ENCODE peak calls at places on chromosomes 3 and 15, in six cellular contexts. R, D, X, Q, T and C are unnamed samples.

GRCh38 chr3:15269091-15269989 is 63.0 kb downstream of the SH3BP5 start:
- DNase-seq in Q (peak), R (peak), T (peak), D (peak), X (peak), C (peak)

GRCh38 chr3:157502916-157503620 is at the start of gene VEPH1:
- DNase-seq in R (no peak), D (peak), Q (no peak), T (peak), X (no peak), C (no peak)

GRCh38 chr3:23884481-23884880 is 32.3 kb downstream of the NKIRAS1 start:
- DNase-seq in D (no peak), T (peak), R (no peak), X (no peak), Q (no peak), C (no peak)

GRCh38 chr3:117011687-117012250 is 302.2 kb downstream of the TUSC7 start:
- DNase-seq in Q (no peak), T (no peak), D (no peak), R (no peak), X (no peak), C (no peak)

GRCh38 chr15:62663547-62663946 is 379.0 kb upstream of the TPM1 start:
- DNase-seq in T (no peak), X (no peak), Q (no peak), D (no peak), R (no peak), C (no peak)

GRCh38 chr15:82851981-82852511 is 42.6 kb downstream of the WHAMM start:
- DNase-seq in R (peak), Q (no peak), T (no peak), X (no peak), D (peak), C (no peak)

GRCh38 chr3:120477826-120478225 is 27.0 kb upstream of the FSTL1 start:
- DNase-seq in D (no peak), R (no peak), Q (no peak), X (no peak), T (no peak), C (no peak)

GRCh38 chr15:68644088-68644904 is 65.5 kb downstream of the CORO2B start:
- DNase-seq in D (peak), R (peak), T (peak), X (peak), Q (peak), C (no peak)

GRCh38 chr3:71183544-71183943 is 400.0 kb downstream of the FOXP1 start:
- DNase-seq in Q (no peak), R (no peak), X (no peak), T (no peak), D (no peak), C (no peak)

GRCh38 chr3:5618170-5618569 is 430.7 kb downstream of the EDEM1 start:
- DNase-seq in T (no peak), D (no peak), Q (no peak), R (no peak), X (no peak), C (no peak)

GRCh38 chr3:152737021-152737908 is 97.7 kb upstream of the P2RY1 start:
- DNase-seq in R (peak), T (peak), X (no peak), D (peak), Q (peak), C (no peak)

GRCh38 chr15:101351736-101352135 is 56.7 kb upstream of the SNRPA1 start:
- DNase-seq in X (no peak), Q (no peak), D (no peak), T (no peak), R (no peak), C (no peak)

GRCh38 chr3:172140499-172141391 is 101.4 kb downstream of the FNDC3B start:
- DNase-seq in Q (no peak), X (no peak), R (peak), T (peak), D (peak), C (no peak)

GRCh38 chr3:133455281-133455680 is 55.4 kb downstream of the BFSP2 start:
- DNase-seq in Q (no peak), D (no peak), T (no peak), R (no peak), X (no peak), C (no peak)

GRCh38 chr15:74443100-74443909 is 9.5 kb upstream of the SEMA7A start:
- DNase-seq in X (peak), D (peak), Q (no peak), R (peak), T (no peak), C (no peak)

GRCh38 chr3:168574455-168575158 is 478.9 kb upstream of the GOLIM4 start:
- DNase-seq in Q (no peak), T (no peak), X (no peak), R (no peak), D (no peak), C (no peak)

GRCh38 chr3:72155391-72156064 is 370.6 kb upstream of the PROK2 start:
- DNase-seq in Q (no peak), T (peak), D (peak), X (peak), R (peak), C (no peak)

GRCh38 chr3:186099178-186099577 is 9.7 kb downstream of the ETV5 start:
- DNase-seq in X (no peak), D (peak), R (no peak), T (no peak), Q (no peak), C (no peak)

GRCh38 chr3:28799084-28799483 is 450.5 kb upstream of the AZI2 start:
- DNase-seq in D (peak), Q (peak), X (no peak), R (no peak), T (peak), C (no peak)

GRCh38 chr3:50592568-50592967 is 19.0 kb downstream of the CISH start:
- DNase-seq in X (no peak), Q (no peak), R (no peak), D (no peak), T (no peak), C (no peak)

GRCh38 chr15:85404156-85404921 is 23.9 kb downstream of the AKAP13 start:
- DNase-seq in T (no peak), R (no peak), D (no peak), Q (no peak), X (no peak), C (no peak)

GRCh38 chr15:92023971-92024370 is 170.5 kb downstream of the SLCO3A1 start:
- DNase-seq in R (no peak), D (no peak), T (no peak), X (no peak), Q (no peak), C (no peak)

GRCh38 chr3:187978433-187979011 is 175.4 kb upstream of the LPP start:
- DNase-seq in T (no peak), X (no peak), Q (no peak), D (peak), R (no peak), C (no peak)

GRCh38 chr3:172339892-172340291 is 108.4 kb downstream of the GHSR start:
- DNase-seq in T (no peak), X (no peak), R (no peak), D (no peak), Q (no peak), C (no peak)

GRCh38 chr15:43441316-43441715 is 51.6 kb downstream of the TP53BP1 start:
- DNase-seq in R (no peak), Q (no peak), D (peak), T (peak), X (no peak), C (no peak)

GRCh38 chr3:119349353-119349752 is 55.2 kb downstream of the ARHGAP31 start:
- DNase-seq in T (no peak), R (no peak), X (no peak), Q (no peak), D (no peak), C (no peak)

GRCh38 chr3:160126761-160127160 is 98.5 kb upstream of the C3orf80 start:
- DNase-seq in Q (no peak), X (no peak), R (no peak), D (no peak), T (no peak), C (no peak)

GRCh38 chr3:59235221-59236012 is 185.6 kb upstream of the CFAP20DC start:
- DNase-seq in D (no peak), X (no peak), Q (no peak), R (no peak), T (no peak), C (no peak)

GRCh38 chr3:17901893-17902292 is 159.5 kb upstream of the TBC1D5 start:
- DNase-seq in R (no peak), D (no peak), X (no peak), T (no peak), Q (no peak), C (no peak)

GRCh38 chr3:158057666-158058065 is 48.6 kb downstream of the SHOX2 start:
- DNase-seq in X (no peak), T (no peak), Q (no peak), D (no peak), R (no peak), C (no peak)

GRCh38 chr3:194367992-194368841 is 1.3 kb downstream of the LRRC15 start:
- DNase-seq in X (no peak), D (peak), Q (no peak), T (no peak), R (no peak), C (no peak)

GRCh38 chr3:15982667-15983145 is 184.9 kb upstream of the ANKRD28 start:
- DNase-seq in X (no peak), T (no peak), R (no peak), Q (peak), D (peak), C (no peak)

GRCh38 chr3:162295323-162295983 is 798.8 kb downstream of the OTOL1 start:
- DNase-seq in D (peak), R (no peak), X (no peak), T (peak), Q (peak), C (no peak)

GRCh38 chr3:136955813-136956212 is 2.0 kb upstream of the IL20RB start:
- DNase-seq in D (peak), R (no peak), Q (peak), T (peak), X (no peak), C (no peak)

GRCh38 chr15:58921267-58921666 is 12.2 kb downstream of the SLTM start:
- DNase-seq in D (peak), X (no peak), R (no peak), Q (no peak), T (no peak), C (no peak)

GRCh38 chr3:152902141-152902669 is 67.3 kb downstream of the P2RY1 start:
- DNase-seq in D (no peak), Q (no peak), X (no peak), T (no peak), R (no peak), C (no peak)

GRCh38 chr3:25433868-25434267 is 5.8 kb downstream of the RARB start:
- DNase-seq in X (no peak), D (peak), Q (no peak), T (peak), R (no peak), C (no peak)

GRCh38 chr3:16205156-16205870 is 30.8 kb downstream of the GALNT15 start:
- DNase-seq in D (peak), R (no peak), Q (no peak), X (no peak), T (no peak), C (no peak)

GRCh38 chr15:29968099-29968892 is 114.5 kb upstream of the GOLGA8J start:
- DNase-seq in X (peak), T (peak), R (no peak), Q (no peak), D (no peak), C (no peak)
- H3K4me3 ChIP-seq in X (peak), T (peak), R (peak), Q (no peak), D (peak), C (peak)

GRCh38 chr15:84033793-84034553 is 201.6 kb upstream of the GOLGA6L4 start:
- DNase-seq in R (no peak), T (no peak), X (no peak), D (peak), Q (no peak), C (no peak)

GRCh38 chr15:84034831-84035753 is 200.5 kb upstream of the GOLGA6L4 start:
- DNase-seq in Q (peak), X (no peak), R (no peak), T (peak), D (peak), C (no peak)
- TF ChIP-seq CTCF in Q (peak), X (peak), R (peak), T (peak), D (peak), C (peak)

GRCh38 chr3:141486735-141487418 is at the start of gene RASA2:
- DNase-seq in Q (peak), D (peak), X (peak), T (peak), R (peak), C (no peak)

GRCh38 chr3:141486416-141486734 is 452 bp upstream of the RASA2 start:
- DNase-seq in X (no peak), T (no peak), D (peak), R (no peak), Q (no peak), C (no peak)

GRCh38 chr3:141489184-141489583 is 2.4 kb downstream of the RASA2 start:
- DNase-seq in T (no peak), D (no peak), Q (no peak), X (no peak), R (no peak), C (no peak)

GRCh38 chr3:141485578-141486415 is 1.0 kb upstream of the RASA2 start:
- DNase-seq in D (peak), X (no peak), Q (peak), T (peak), R (no peak), C (no peak)

DNA sequence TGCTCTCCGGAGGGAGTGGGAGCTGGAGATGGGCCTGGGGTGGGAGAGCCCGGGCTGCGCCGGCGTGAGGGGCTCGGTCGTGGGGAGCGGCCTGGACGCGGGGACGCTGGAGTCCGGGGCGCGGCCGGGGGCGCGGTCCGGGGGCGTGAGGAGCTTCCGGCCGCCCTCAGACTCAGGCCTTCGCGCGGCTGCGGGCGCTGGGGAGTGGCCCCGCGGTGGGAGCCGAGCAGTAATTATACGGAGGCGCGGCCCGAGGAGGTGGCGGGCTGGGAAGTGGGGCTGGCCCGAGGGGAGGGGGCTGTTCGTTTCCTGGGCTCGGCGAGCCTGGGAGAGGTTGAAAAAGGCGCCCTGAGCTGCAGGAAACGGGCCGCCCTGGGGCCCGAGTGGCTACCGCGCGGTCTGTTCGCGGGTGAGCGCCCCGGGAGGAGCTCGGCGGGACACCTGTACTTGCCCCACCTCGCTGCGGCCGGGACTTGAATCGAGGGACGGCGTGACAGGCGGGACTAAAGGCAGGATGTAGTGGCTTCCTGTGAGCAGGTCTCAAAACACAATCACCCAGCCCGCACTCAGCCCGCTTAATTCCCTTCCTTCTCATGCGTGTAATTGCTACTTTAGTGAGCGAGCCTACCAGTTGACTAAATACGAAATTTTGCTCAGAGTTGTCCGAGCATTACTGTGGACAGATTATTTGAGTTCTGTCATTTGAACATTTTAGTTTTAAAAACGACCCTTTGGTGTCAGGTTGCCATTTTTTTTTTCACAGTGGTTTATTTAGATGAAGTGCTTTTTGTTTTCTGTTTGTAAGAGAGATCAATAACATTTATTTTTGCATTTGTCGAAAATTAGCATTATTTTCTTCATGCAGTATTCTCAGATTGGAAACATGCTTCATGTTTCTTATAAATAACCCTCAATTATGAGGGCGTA is 855 bp downstream of the RASA2 start:
- DNase-seq in X (peak), Q (peak), R (peak), T (peak), D (peak), C (peak)
- TF ChIP-seq POLR2A in X (no peak), Q (no peak), R (no peak), T (peak), D (no peak), C (no peak)

DNA sequence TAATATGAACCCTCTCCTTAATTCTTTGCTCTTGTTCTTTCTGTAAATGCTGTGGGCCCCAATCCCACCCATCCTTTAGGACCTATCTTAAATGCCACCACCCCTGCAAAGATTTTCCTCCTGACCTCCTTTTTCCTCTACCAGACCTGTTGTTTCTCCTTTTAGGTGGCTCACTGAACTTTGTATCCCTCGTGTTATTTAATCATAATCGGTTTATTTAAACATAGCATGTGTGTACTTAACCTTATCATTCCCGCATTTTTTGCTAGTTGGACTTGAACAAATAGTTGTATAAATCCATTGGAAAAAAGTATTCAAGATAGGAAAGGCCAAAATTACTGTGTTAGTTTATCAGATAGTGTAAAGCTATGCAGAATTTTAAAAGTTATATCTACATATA is 988 bp upstream of the NFKBIZ start:
- DNase-seq in T (no peak), D (no peak), X (no peak), R (no peak), Q (no peak), C (no peak)
- H3K4me3 ChIP-seq in T (peak), D (no peak), X (peak), R (peak), Q (no peak), C (peak)

GRCh38 chr3:86451749-86452148 is 539.2 kb downstream of the VGLL3 start:
- DNase-seq in D (no peak), Q (no peak), T (no peak), R (no peak), X (no peak), C (no peak)
- TF ChIP-seq CTCF in D (no peak), Q (no peak), T (no peak), R (no peak), X (no peak), C (no peak)

DNA sequence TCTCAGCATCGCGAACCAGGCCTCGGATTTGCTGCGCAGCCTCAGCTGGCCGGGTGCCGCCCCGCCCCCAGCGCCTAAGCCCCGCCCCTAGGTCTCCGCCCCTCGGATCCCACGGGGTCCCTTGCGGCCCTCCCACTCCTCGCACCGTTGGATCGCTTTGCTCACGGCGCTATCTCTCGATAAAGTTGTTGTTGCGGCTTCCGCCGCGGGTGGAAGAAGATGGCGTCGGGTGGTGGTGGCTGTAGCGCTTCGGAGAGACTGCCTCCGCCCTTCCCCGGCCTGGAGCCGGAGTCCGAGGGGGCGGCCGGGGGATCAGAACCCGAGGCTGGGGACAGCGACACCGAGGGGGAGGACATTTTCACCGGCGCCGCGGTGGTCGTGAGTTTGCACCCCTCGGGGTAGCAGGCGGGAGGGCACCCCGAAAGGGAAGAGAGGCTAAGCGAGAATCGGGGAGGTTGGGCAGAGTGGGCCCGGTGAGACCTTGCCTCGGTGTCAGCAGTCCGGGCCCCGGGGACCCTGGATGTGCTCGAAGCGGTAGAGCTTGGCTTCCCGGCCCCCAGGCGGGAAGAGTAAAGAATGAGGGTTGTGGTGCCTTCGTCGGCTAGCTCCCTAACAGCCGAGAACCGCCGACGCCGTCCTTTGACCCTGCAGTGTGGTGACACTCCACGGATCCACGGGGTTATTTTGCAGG is at the start of gene SNX1:
- DNase-seq in R (peak), T (peak), X (peak), Q (peak), D (peak), C (peak)
- TF ChIP-seq POLR2A in R (peak), T (peak), X (peak), Q (peak), D (peak), C (peak)